ENCODE peak calls at places on chromosomes 4 and X, in four cellular contexts. F, J, A and C are unnamed samples.

GRCh38 chr4:172344266-172344772 is 531.1 kb downstream of the GALNTL6 start:
- DNase-seq in F (no peak), A (no peak), J (no peak), C (no peak)

GRCh38 chr4:1171306-1172227 is 816 bp downstream of the SPON2 start:
- DNase-seq in A (no peak), J (no peak), F (no peak), C (no peak)

GRCh38 chrX:12890467-12890866 is 16.0 kb upstream of the TLR8 start:
- DNase-seq in A (no peak), F (no peak), J (peak), C (no peak)

GRCh38 chr4:94454405-94454804 is 2.7 kb downstream of the PDLIM5 start:
- DNase-seq in J (no peak), F (no peak), A (no peak), C (no peak)

GRCh38 chr4:159446266-159446976 is 343.5 kb downstream of the RAPGEF2 start:
- DNase-seq in J (peak), F (peak), A (peak), C (peak)

GRCh38 chrX:108399427-108400165 is 38.6 kb downstream of the COL4A6 start:
- DNase-seq in F (peak), A (no peak), J (peak), C (peak)

GRCh38 chr4:99878604-99879003 is 15.6 kb downstream of the LAMTOR3 start:
- DNase-seq in A (no peak), J (no peak), F (no peak), C (no peak)

GRCh38 chrX:121122332-121122731 is 74.9 kb downstream of the GLUD2 start:
- DNase-seq in J (no peak), A (no peak), F (no peak), C (no peak)

GRCh38 chrX:45322382-45322781 is 121.7 kb upstream of the DIPK2B start:
- DNase-seq in A (peak), J (peak), F (peak), C (peak)

GRCh38 chr4:87975466-87975865 is at the start of gene SPP1:
- DNase-seq in A (peak), F (peak), J (no peak), C (no peak)

GRCh38 chr4:154781126-154781982 is at the start of gene RBM46:
- DNase-seq in J (no peak), A (no peak), F (no peak), C (no peak)

GRCh38 chr4:151990201-151990600 is 229.4 kb upstream of the GATB start:
- DNase-seq in F (peak), J (peak), A (peak), C (no peak)

GRCh38 chrX:70398899-70399298 is 24.2 kb upstream of the GDPD2 start:
- DNase-seq in J (peak), A (no peak), F (peak), C (no peak)

GRCh38 chr4:47011189-47011518 is 17.8 kb upstream of the GABRA4 start:
- DNase-seq in J (no peak), F (no peak), A (no peak), C (no peak)

GRCh38 chr4:16717266-16717970 is 181.0 kb downstream of the LDB2 start:
- DNase-seq in A (no peak), J (peak), F (no peak), C (no peak)

GRCh38 chrX:67546496-67547423 is 2.9 kb downstream of the AR start:
- DNase-seq in A (no peak), F (no peak), J (no peak), C (no peak)

GRCh38 chrX:5397409-5397808 is 831.3 kb downstream of the NLGN4X start:
- DNase-seq in F (no peak), A (no peak), J (no peak), C (no peak)

GRCh38 chr4:150009533-150009932 is 68.7 kb upstream of the DCLK2 start:
- DNase-seq in A (no peak), J (no peak), F (peak), C (no peak)

GRCh38 chr4:141501931-141502330 is 134.5 kb upstream of the IL15 start:
- DNase-seq in F (peak), J (peak), A (no peak), C (no peak)

GRCh38 chr4:113467581-113467980 is 294.0 kb downstream of the CAMK2D start:
- DNase-seq in A (peak), J (peak), F (peak), C (no peak)

GRCh38 chr4:40255722-40256281 is 59.0 kb downstream of the RHOH start:
- DNase-seq in F (peak), A (peak), J (peak), C (no peak)

GRCh38 chr4:156298230-156298629 is 344.6 kb upstream of the CTSO start:
- DNase-seq in F (peak), A (no peak), J (peak), C (no peak)

GRCh38 chr4:150224896-150225591 is 146.8 kb downstream of the DCLK2 start:
- DNase-seq in J (peak), A (peak), F (peak), C (no peak)

GRCh38 chr4:28310926-28311325 is 1450.3 kb downstream of the STIM2 start:
- DNase-seq in J (no peak), A (no peak), F (no peak), C (no peak)

GRCh38 chr4:87005690-87006461 is 71.1 kb downstream of the AFF1 start:
- DNase-seq in J (peak), A (no peak), F (no peak), C (no peak)

GRCh38 chrX:131861088-131861787 is 161.9 kb upstream of the STK26 start:
- DNase-seq in A (no peak), J (no peak), F (no peak), C (no peak)

GRCh38 chrX:36978886-36979285 is 29.3 kb upstream of the FAM47C start:
- DNase-seq in A (no peak), F (no peak), J (peak), C (no peak)

GRCh38 chrX:45743906-45744625 is 543.4 kb upstream of the DIPK2B start:
- DNase-seq in F (no peak), J (no peak), A (no peak), C (no peak)

GRCh38 chr4:185904381-185904780 is 92.4 kb upstream of the SORBS2 start:
- DNase-seq in J (no peak), F (no peak), A (no peak), C (no peak)

GRCh38 chr4:87465739-87466366 is 43.5 kb downstream of the NUDT9 start:
- DNase-seq in F (peak), A (peak), J (peak), C (peak)

GRCh38 chr4:189202869-189203271 is 737.8 kb upstream of the FRG1 start:
- DNase-seq in J (peak), A (no peak), F (no peak), C (no peak)

GRCh38 chr4:150098214-150098613 is 20.0 kb downstream of the DCLK2 start:
- DNase-seq in F (peak), A (no peak), J (no peak), C (no peak)

GRCh38 chr4:112633477-112634235 is 3.1 kb downstream of the ZGRF1 start:
- DNase-seq in A (peak), J (peak), F (peak), C (no peak)

GRCh38 chrX:55742649-55743048 is 25.1 kb downstream of the RRAGB start:
- DNase-seq in F (no peak), A (no peak), J (no peak), C (no peak)

GRCh38 chr4:24511371-24512063 is 72.8 kb downstream of the DHX15 start:
- DNase-seq in F (no peak), A (no peak), J (peak), C (no peak)

GRCh38 chr4:82833696-82834313 is 35.2 kb upstream of the SCD5 start:
- DNase-seq in J (peak), F (peak), A (no peak), C (no peak)

GRCh38 chrX:153921511-153922285 is 4.4 kb downstream of the ARHGAP4 start:
- DNase-seq in F (no peak), A (no peak), J (no peak), C (no peak)

GRCh38 chr4:180150818-180151217 is 2092.4 kb upstream of the TENM3 start:
- DNase-seq in J (no peak), F (no peak), A (no peak), C (no peak)
- TF ChIP-seq CTCF in J (no peak), F (no peak), A (no peak), C (peak)

GRCh38 chrX:48934581-48935331 is 15.9 kb upstream of the PIM2 start:
- DNase-seq in J (no peak), F (no peak), A (no peak), C (no peak)

GRCh38 chrX:48938721-48939416 is 18.5 kb downstream of the OTUD5 start:
- DNase-seq in J (no peak), A (no peak), F (no peak), C (no peak)

GRCh38 chrX:48939417-48940228 is 17.8 kb downstream of the OTUD5 start:
- DNase-seq in F (no peak), J (no peak), A (no peak), C (no peak)

GRCh38 chrX:48936429-48937064 is 17.7 kb upstream of the PIM2 start:
- DNase-seq in F (no peak), A (no peak), J (no peak), C (no peak)

DNA sequence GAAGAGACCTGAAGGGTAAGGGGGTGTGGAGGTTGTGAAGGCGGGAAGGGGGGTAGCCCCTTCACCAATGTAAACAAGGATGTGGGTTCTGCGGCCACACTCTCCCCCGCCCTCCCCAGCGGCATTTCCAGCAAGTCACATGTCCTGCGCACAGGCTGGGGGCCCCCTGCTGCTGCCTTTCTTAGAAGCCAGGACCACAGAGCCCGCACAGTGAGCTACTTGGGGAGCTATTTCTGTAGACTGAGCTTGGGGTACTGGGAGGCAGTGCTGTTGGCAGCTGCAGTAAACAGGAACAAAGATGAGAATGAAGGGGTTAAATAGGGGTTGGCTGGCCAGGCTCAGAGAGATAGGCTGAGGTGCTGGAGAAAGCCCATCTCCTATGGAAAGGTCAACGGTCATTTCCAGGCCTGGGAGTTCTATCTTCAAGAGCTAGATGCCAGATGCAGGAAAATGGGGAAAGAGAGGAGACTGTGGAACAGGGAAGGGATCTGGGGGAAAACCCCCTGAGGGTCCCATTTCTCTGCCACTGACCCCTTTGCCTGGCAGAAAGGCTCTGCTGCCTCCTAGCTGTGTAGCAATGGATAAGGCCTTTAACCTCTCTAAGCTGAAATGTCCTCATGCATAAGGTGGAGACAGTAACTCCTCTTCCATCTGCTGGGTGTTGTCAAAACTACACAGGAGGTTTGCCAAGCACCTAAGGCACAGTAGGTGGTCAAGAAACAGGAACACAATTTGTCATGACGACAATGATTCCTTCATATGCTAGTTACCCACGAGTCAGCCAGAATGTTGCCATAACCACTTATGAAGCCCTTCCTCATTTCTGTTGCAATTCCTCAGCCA is 18.5 kb upstream of the PIM2 start:
- DNase-seq in A (no peak), F (no peak), J (no peak), C (no peak)
- H3K4me3 ChIP-seq in A (no peak), F (no peak), J (no peak), C (no peak)

DNA sequence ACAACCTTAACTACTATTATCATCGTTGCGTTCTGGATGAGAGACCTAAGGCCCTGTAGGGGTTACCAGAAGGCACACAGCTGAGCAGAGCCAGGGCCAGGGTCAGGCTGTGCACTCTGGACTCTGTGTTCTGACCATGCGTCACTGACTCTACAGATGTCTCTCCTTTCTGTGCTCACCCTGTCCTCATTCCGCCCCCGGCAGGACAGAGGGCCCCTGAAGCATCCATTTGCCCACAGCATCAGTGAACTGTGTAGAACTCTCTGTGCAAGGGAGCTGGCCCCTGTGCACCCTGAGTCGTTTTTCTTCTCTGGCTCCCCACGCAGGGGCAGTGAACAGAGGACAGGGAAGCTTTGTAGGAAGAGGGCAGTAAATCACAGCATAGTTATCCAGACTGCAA is 21.3 kb downstream of the GPKOW start:
- DNase-seq in A (no peak), F (no peak), J (no peak), C (no peak)
- TF ChIP-seq CTCF in A (no peak), F (no peak), J (no peak), C (no peak)

DNA sequence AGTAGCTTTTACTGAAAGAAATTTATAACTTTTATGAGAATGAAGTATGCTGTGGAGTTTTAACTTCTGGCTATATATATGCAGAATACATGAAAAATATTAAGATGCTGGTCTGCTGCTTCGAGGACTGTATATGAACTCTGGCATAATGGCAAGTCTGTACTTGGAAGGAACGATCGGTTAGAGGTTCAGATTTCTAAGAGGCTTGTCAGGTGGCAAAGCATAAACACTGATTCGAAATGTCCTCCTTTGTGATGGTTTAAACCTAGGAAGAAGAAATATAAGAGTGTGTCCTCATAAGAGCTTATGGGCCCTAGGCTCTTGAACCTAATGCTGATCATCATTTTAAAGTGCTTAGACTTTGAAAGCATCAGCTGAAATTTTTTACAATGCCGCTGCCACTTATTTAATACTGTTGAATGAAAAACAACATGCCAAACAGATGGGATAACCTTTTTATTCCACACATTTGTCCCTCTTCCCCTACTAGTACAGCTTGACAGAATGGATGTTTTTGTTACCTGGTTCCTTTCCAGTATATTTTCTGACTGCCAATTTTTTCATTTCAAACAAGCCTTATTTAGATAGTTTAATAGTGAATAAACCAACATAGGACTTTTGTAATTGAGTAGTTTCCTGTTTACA is 8.7 kb downstream of the SPRY1 start:
- DNase-seq in F (no peak), J (no peak), A (no peak), C (no peak)
- H3K4me3 ChIP-seq in F (no peak), J (no peak), A (no peak), C (no peak)